ENCODE peak calls at places on chromosomes 4 and X, in seven cellular contexts. B, D, V, A, F, Y and P are unnamed samples.

GRCh38 chr4:177448850-177449249 is 6.6 kb upstream of the AGA start:
- DNase-seq in A (no peak), B (no peak), F (no peak), Y (no peak), V (no peak), D (no peak), P (no peak)

GRCh38 chr4:119284876-119285611 is 36.9 kb downstream of the FABP2 start:
- DNase-seq in Y (no peak), B (no peak), D (no peak), V (no peak), F (no peak), A (no peak), P (no peak)

GRCh38 chrX:19912-20571 is 261.1 kb upstream of the PLCXD1 start:
- DNase-seq in Y (no peak), V (no peak), F (no peak), A (peak; percentile 0), B (peak; percentile 25), D (peak; percentile 26), P (no peak)

GRCh38 chrX:12903646-12904045 is 2.8 kb upstream of the TLR8 start:
- DNase-seq in V (no peak), D (no peak), Y (no peak), A (no peak), B (no peak), F (no peak), P (no peak)

GRCh38 chr4:61332671-61333070 is 132.5 kb downstream of the ADGRL3 start:
- DNase-seq in V (no peak), B (no peak), Y (no peak), F (no peak), D (no peak), A (no peak), P (no peak)

GRCh38 chrX:1239681-1240142 is 27.3 kb upstream of the CRLF2 start:
- DNase-seq in Y (peak; percentile 68), A (no peak), D (no peak), V (no peak), F (no peak), B (peak; percentile 31), P (no peak)

GRCh38 chr4:137531951-137532868 is at the start of gene PCDH18:
- DNase-seq in D (peak; percentile 59), V (no peak), F (peak; percentile 54), Y (peak; percentile 15), B (no peak), A (no peak), P (no peak)

GRCh38 chr4:51840791-51841190 is 2.2 kb upstream of the DCUN1D4 start:
- DNase-seq in F (no peak), D (no peak), A (no peak), B (no peak), Y (no peak), V (no peak), P (no peak)

GRCh38 chrX:12767856-12768255 is 23.4 kb upstream of the PRPS2 start:
- DNase-seq in V (no peak), A (no peak), D (peak; percentile 47), B (no peak), Y (no peak), F (no peak), P (no peak)

GRCh38 chrX:136028383-136028984 is 43.2 kb downstream of the SLC9A6 start:
- DNase-seq in B (peak; percentile 46), A (peak; percentile 23), F (no peak), Y (no peak), D (peak; percentile 47), V (peak; percentile 21), P (peak; percentile 11)

GRCh38 chrX:132592880-132593279 is 104.0 kb upstream of the MBNL3 start:
- DNase-seq in Y (no peak), V (no peak), A (peak; percentile 39), D (peak; percentile 2), B (no peak), F (no peak), P (no peak)

GRCh38 chr4:54318904-54319303 is 89.8 kb downstream of the PDGFRA start:
- DNase-seq in D (peak; percentile 45), A (peak; percentile 29), B (peak; percentile 53), V (peak; percentile 21), F (peak; percentile 23), Y (no peak), P (peak; percentile 23)

GRCh38 chrX:13759152-13759718 is 24.7 kb downstream of the OFD1 start:
- DNase-seq in V (no peak), Y (peak; percentile 70), A (no peak), F (no peak), B (no peak), D (no peak), P (no peak)

GRCh38 chrX:134761788-134762187 is 103.5 kb upstream of the PLAC1 start:
- DNase-seq in A (peak; percentile 2), V (no peak), D (peak; percentile 16), Y (no peak), B (peak; percentile 23), F (no peak), P (no peak)

GRCh38 chrX:39969099-39969825 is 128.5 kb downstream of the BCOR start:
- DNase-seq in A (no peak), V (no peak), B (no peak), F (no peak), D (no peak), Y (no peak), P (no peak)

GRCh38 chrX:20974326-20974725 is 399.9 kb upstream of the CNKSR2 start:
- DNase-seq in D (no peak), V (no peak), F (no peak), B (no peak), Y (no peak), A (no peak), P (no peak)

GRCh38 chr4:112153222-112153791 is 8.1 kb downstream of the FAM241A start:
- DNase-seq in B (peak; percentile 65), V (no peak), D (no peak), A (no peak), F (no peak), Y (no peak), P (no peak)

GRCh38 chr4:150801833-150802232 is 213.3 kb downstream of the LRBA start:
- DNase-seq in Y (no peak), V (no peak), A (no peak), D (no peak), B (no peak), F (no peak), P (no peak)

GRCh38 chr4:88320174-88320779 is 35.9 kb upstream of the PPM1K start:
- DNase-seq in B (no peak), V (no peak), Y (no peak), A (no peak), D (no peak), F (no peak), P (no peak)

GRCh38 chr4:152074573-152074972 is 313.8 kb upstream of the GATB start:
- DNase-seq in F (no peak), A (no peak), B (no peak), D (no peak), Y (no peak), V (no peak), P (no peak)

GRCh38 chr4:128468485-128468989 is 180.9 kb upstream of the PGRMC2 start:
- DNase-seq in V (no peak), F (no peak), A (no peak), D (peak; percentile 37), B (peak; percentile 69), Y (no peak), P (no peak)
- H3K9ac ChIP-seq in V (no peak overlapping the region), F (no peak overlapping the region), A (no peak overlapping the region), D (peak overlapping the region; percentile 40), B (no peak overlapping the region), Y (no peak overlapping the region), P (no peak overlapping the region)

GRCh38 chr4:15378055-15378454 is 49.8 kb upstream of the C1QTNF7 start:
- DNase-seq in D (no peak), B (no peak), V (no peak), F (no peak), A (no peak), Y (no peak), P (no peak)
- TF ChIP-seq YY1 in D (no peak), B (no peak), V (no peak), F (no peak), A (no peak), Y (no peak), P (no peak)

GRCh38 chrX:49163555-49164419 is 1.2 kb downstream of the MAGIX start:
- DNase-seq in V (peak; percentile 63), B (peak; percentile 89), D (peak; percentile 90), A (peak; percentile 53), F (peak; percentile 49), Y (peak; percentile 42), P (peak; percentile 85)

GRCh38 chrX:49165901-49166881 is 3.6 kb downstream of the MAGIX start:
- DNase-seq in D (peak; percentile 72), B (peak; percentile 69), Y (peak; percentile 60), V (peak; percentile 85), A (no peak), F (peak; percentile 83), P (no peak)

GRCh38 chrX:49166914-49167739 is 4.6 kb downstream of the MAGIX start:
- DNase-seq in F (no peak), B (peak; percentile 78), D (peak; percentile 30), Y (peak; percentile 51), V (no peak), A (no peak), P (no peak)

GRCh38 chrX:49162620-49163019 is at the start of gene MAGIX:
- DNase-seq in V (no peak), Y (no peak), D (no peak), A (no peak), F (no peak), B (no peak), P (no peak)

DNA sequence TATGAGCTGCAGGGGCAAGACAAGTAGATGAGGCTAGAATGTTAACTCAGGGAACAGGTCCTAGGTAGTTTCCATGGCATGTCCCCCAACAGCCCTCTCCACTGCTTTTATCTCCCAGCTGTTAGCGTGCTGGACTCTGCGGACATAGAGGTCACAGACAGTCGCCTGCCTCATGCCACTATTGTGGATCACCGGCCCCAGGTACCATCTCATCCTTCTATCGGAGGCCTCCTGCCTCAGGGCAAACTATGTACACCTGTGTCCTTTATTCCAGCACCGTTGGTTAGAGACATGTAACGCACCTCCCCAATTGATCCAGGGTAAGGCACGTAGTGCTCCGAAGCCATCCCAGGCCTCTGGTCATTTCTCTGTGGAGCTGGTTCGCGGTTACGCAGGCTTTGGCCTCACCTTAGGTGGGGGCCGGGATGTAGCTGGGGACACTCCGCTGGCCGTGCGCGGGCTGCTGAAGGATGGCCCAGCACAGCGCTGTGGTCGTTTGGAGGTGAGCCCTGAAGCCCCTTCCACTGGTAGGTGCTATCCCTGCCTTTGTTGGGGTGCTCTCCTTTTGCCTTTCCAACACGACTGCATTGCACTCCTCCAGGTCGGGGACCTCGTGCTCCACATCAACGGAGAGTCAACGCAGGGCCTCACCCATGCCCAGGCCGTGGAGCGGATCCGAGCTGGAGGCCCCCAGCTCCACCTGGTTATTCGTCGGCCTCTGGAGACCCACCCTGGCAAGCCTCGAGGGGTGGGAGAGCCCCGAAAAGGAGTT is 2.2 kb downstream of the MAGIX start:
- DNase-seq in V (no peak), B (no peak), A (no peak), D (peak; percentile 14), F (no peak), Y (no peak), P (no peak)
- H3K9ac ChIP-seq in V (no peak overlapping the region), B (peak overlapping the region; percentile 63), A (no peak overlapping the region), D (no peak overlapping the region), F (no peak overlapping the region), Y (no peak overlapping the region), P (no peak overlapping the region)

DNA sequence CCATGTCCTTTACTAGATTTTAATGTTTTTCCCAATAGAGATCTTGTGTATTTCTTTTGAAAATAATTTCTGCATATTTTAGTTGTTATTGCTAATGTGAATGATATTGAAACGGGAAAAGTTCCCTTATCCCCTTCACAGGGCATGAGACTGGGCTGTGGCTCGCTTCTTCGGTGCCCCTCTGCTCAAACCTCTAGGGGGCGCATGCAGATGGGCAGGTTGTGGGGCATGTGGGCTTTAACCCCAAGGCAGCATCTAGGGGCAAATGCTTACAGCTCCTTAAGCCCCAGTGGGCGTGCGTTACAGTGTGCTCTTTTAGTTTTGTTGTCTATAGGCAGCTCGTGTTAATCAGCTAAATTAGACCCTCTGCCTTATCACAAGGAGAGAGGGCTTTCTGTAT is 194.7 kb downstream of the OPHN1 start:
- DNase-seq in B (peak; percentile 37), D (peak; percentile 2), Y (no peak), A (no peak), F (no peak), V (no peak), P (peak; percentile 11)
- TF ChIP-seq YY1 in B (no peak), D (no peak), Y (no peak), A (no peak), F (no peak), V (no peak), P (no peak)